ENCODE peak calls at places on chromosomes 5 and 9, in five cellular contexts. One of them, this sample, is unnamed.

GRCh38 chr9:131747352-131747751 is 7.5 kb upstream of the RAPGEF1 start:
- DNase-seq in activated T-cell treated with anti-CD3 and anti-CD28 coated beads, Interleukin-2, amount 50 U/mL, for 48 hours: no peak
- DNase-seq in AG08396: peak; percentile 40
- DNase-seq in head of caudate nucleus: no peak
- DNase-seq in activated CD8-positive, alpha-beta memory T cell treated with anti-CD3 and anti-CD28 coated beads for 48 hours: no peak
- DNase-seq in this sample: no peak

GRCh38 chr9:16335788-16336580 is 534.5 kb downstream of the BNC2 start:
- DNase-seq in activated T-cell treated with anti-CD3 and anti-CD28 coated beads, Interleukin-2, amount 50 U/mL, for 48 hours: no peak
- DNase-seq in AG08396: peak; percentile 95
- DNase-seq in head of caudate nucleus: no peak
- DNase-seq in activated CD8-positive, alpha-beta memory T cell treated with anti-CD3 and anti-CD28 coated beads for 48 hours: no peak
- DNase-seq in this sample: no peak

GRCh38 chr9:91682806-91683205 is 259.2 kb upstream of the NFIL3 start:
- DNase-seq in activated T-cell treated with anti-CD3 and anti-CD28 coated beads, Interleukin-2, amount 50 U/mL, for 48 hours: no peak
- DNase-seq in AG08396: no peak
- DNase-seq in head of caudate nucleus: no peak
- DNase-seq in activated CD8-positive, alpha-beta memory T cell treated with anti-CD3 and anti-CD28 coated beads for 48 hours: no peak
- DNase-seq in this sample: no peak

GRCh38 chr5:15286659-15287058 is 213.3 kb upstream of the FBXL7 start:
- DNase-seq in activated T-cell treated with anti-CD3 and anti-CD28 coated beads, Interleukin-2, amount 50 U/mL, for 48 hours: no peak
- DNase-seq in AG08396: no peak
- DNase-seq in head of caudate nucleus: peak; percentile 40
- DNase-seq in activated CD8-positive, alpha-beta memory T cell treated with anti-CD3 and anti-CD28 coated beads for 48 hours: no peak
- DNase-seq in this sample: peak; percentile 29

GRCh38 chr9:4615251-4615650 is 46.8 kb upstream of the PLPP6 start:
- DNase-seq in activated T-cell treated with anti-CD3 and anti-CD28 coated beads, Interleukin-2, amount 50 U/mL, for 48 hours: no peak
- DNase-seq in AG08396: peak; percentile 60
- DNase-seq in head of caudate nucleus: no peak
- DNase-seq in activated CD8-positive, alpha-beta memory T cell treated with anti-CD3 and anti-CD28 coated beads for 48 hours: no peak
- DNase-seq in this sample: no peak

GRCh38 chr5:36492998-36493655 is 113.3 kb upstream of the SLC1A3 start:
- DNase-seq in activated T-cell treated with anti-CD3 and anti-CD28 coated beads, Interleukin-2, amount 50 U/mL, for 48 hours: no peak
- DNase-seq in AG08396: no peak
- DNase-seq in head of caudate nucleus: no peak
- DNase-seq in activated CD8-positive, alpha-beta memory T cell treated with anti-CD3 and anti-CD28 coated beads for 48 hours: no peak
- DNase-seq in this sample: no peak

GRCh38 chr9:129635099-129635803 is 6.7 kb downstream of the ASB6 start:
- DNase-seq in activated T-cell treated with anti-CD3 and anti-CD28 coated beads, Interleukin-2, amount 50 U/mL, for 48 hours: no peak
- DNase-seq in AG08396: no peak
- DNase-seq in head of caudate nucleus: no peak
- DNase-seq in activated CD8-positive, alpha-beta memory T cell treated with anti-CD3 and anti-CD28 coated beads for 48 hours: no peak
- DNase-seq in this sample: no peak

GRCh38 chr9:85740821-85741111 is 988 bp downstream of the AGTPBP1 start:
- DNase-seq in activated T-cell treated with anti-CD3 and anti-CD28 coated beads, Interleukin-2, amount 50 U/mL, for 48 hours: no peak
- DNase-seq in AG08396: peak; percentile 11
- DNase-seq in head of caudate nucleus: no peak
- DNase-seq in activated CD8-positive, alpha-beta memory T cell treated with anti-CD3 and anti-CD28 coated beads for 48 hours: no peak
- DNase-seq in this sample: no peak

GRCh38 chr5:102722930-102723329 is 32.2 kb upstream of the PAM start:
- DNase-seq in activated T-cell treated with anti-CD3 and anti-CD28 coated beads, Interleukin-2, amount 50 U/mL, for 48 hours: no peak
- DNase-seq in AG08396: peak; percentile 21
- DNase-seq in head of caudate nucleus: no peak
- DNase-seq in activated CD8-positive, alpha-beta memory T cell treated with anti-CD3 and anti-CD28 coated beads for 48 hours: no peak
- DNase-seq in this sample: no peak

GRCh38 chr9:132901859-132902831 is 23.4 kb downstream of the SPACA9 start:
- DNase-seq in activated T-cell treated with anti-CD3 and anti-CD28 coated beads, Interleukin-2, amount 50 U/mL, for 48 hours: peak; percentile 85
- DNase-seq in AG08396: peak; percentile 86
- DNase-seq in head of caudate nucleus: peak; percentile 84
- DNase-seq in activated CD8-positive, alpha-beta memory T cell treated with anti-CD3 and anti-CD28 coated beads for 48 hours: peak; percentile 31
- DNase-seq in this sample: no peak

GRCh38 chr5:77167695-77168111 is 42.8 kb upstream of the PDE8B start:
- DNase-seq in activated T-cell treated with anti-CD3 and anti-CD28 coated beads, Interleukin-2, amount 50 U/mL, for 48 hours: no peak
- DNase-seq in AG08396: peak; percentile 76
- DNase-seq in head of caudate nucleus: no peak
- DNase-seq in activated CD8-positive, alpha-beta memory T cell treated with anti-CD3 and anti-CD28 coated beads for 48 hours: no peak
- DNase-seq in this sample: no peak

GRCh38 chr9:20989923-20990341 is 41.5 kb downstream of the HACD4 start:
- DNase-seq in activated T-cell treated with anti-CD3 and anti-CD28 coated beads, Interleukin-2, amount 50 U/mL, for 48 hours: no peak
- DNase-seq in AG08396: no peak
- DNase-seq in head of caudate nucleus: peak; percentile 73
- DNase-seq in activated CD8-positive, alpha-beta memory T cell treated with anti-CD3 and anti-CD28 coated beads for 48 hours: no peak
- DNase-seq in this sample: no peak